ENCODE peak calls at places on chromosomes 5 and 9, in ten cellular contexts. Z is SK-N-SH, B is foreskin fibroblast, N is cardiac fibroblast, Y is lower leg skin, F is endothelial cell, L is tibial artery, G is OCI-LY7, T is retinal pigment epithelial cell, R is AG04449. U is an unnamed sample.

GRCh38 chr5:151156732-151157402 is 712 bp downstream of the ANXA6 start:
- DNase-seq in Z (peak; percentile 62), B (no peak), N (no peak), Y (no peak), F (peak; percentile 29), L (no peak), G (no peak), T (no peak), R (no peak), U (no peak)

GRCh38 chr9:91060520-91061343 is 259.1 kb downstream of the SYK start:
- DNase-seq in Z (no peak), B (peak; percentile 95), N (peak; percentile 99), Y (peak; percentile 87), F (no peak), L (no peak), G (no peak), T (peak; percentile 67), R (peak; percentile 92), U (peak; percentile 98)

GRCh38 chr5:172868924-172869565 is 35.0 kb downstream of the ERGIC1 start:
- DNase-seq in Z (peak; percentile 39), B (peak; percentile 93), N (peak; percentile 97), Y (peak; percentile 84), F (no peak), L (peak; percentile 97), G (no peak), T (peak; percentile 73), R (peak; percentile 72), U (peak; percentile 73)

GRCh38 chr9:130041648-130042405 is 1.2 kb downstream of the FNBP1 start:
- DNase-seq in Z (peak; percentile 70), B (peak; percentile 23), N (no peak), Y (no peak), F (peak; percentile 44), L (peak; percentile 69), G (no peak), T (no peak), R (no peak), U (no peak)

GRCh38 chr5:32170303-32171170 is 3.6 kb downstream of the GOLPH3 start:
- DNase-seq in Z (peak; percentile 45), B (peak; percentile 83), N (peak; percentile 69), Y (peak; percentile 12), F (no peak), L (no peak), G (no peak), T (no peak), R (peak; percentile 42), U (peak; percentile 88)

GRCh38 chr9:138011951-138012500 is 134.4 kb downstream of the CACNA1B start:
- DNase-seq in Z (no peak), B (no peak), N (no peak), Y (no peak), F (no peak), L (no peak), G (no peak), T (no peak), R (no peak), U (no peak)

GRCh38 chr5:172954277-172954676 is 4.9 kb upstream of the RPL26L1 start:
- DNase-seq in Z (no peak), B (no peak), N (no peak), Y (no peak), F (no peak), L (no peak), G (no peak), T (no peak), R (no peak), U (no peak)

GRCh38 chr9:136370687-136371530 is 2.6 kb downstream of the CARD9 start:
- DNase-seq in Z (no peak), B (no peak), N (peak; percentile 53), Y (no peak), F (no peak), L (no peak), G (no peak), T (no peak), R (no peak), U (no peak)

GRCh38 chr9:27528278-27528885 is 1.2 kb downstream of the MOB3B start:
- DNase-seq in Z (no peak), B (peak; percentile 39), N (peak; percentile 58), Y (peak; percentile 86), F (peak; percentile 75), L (peak; percentile 88), G (no peak), T (no peak), R (no peak), U (no peak)

GRCh38 chr5:142280066-142281011 is 44.5 kb downstream of the SPRY4 start:
- DNase-seq in Z (peak; percentile 47), B (no peak), N (peak; percentile 86), Y (peak; percentile 21), F (peak; percentile 68), L (peak; percentile 95), G (no peak), T (peak; percentile 19), R (no peak), U (no peak)

GRCh38 chr9:15738011-15738410 is 185.2 kb downstream of the CCDC171 start:
- DNase-seq in Z (no peak), B (peak; percentile 25), N (peak; percentile 69), Y (no peak), F (no peak), L (no peak), G (no peak), T (no peak), R (no peak), U (no peak)

DNA sequence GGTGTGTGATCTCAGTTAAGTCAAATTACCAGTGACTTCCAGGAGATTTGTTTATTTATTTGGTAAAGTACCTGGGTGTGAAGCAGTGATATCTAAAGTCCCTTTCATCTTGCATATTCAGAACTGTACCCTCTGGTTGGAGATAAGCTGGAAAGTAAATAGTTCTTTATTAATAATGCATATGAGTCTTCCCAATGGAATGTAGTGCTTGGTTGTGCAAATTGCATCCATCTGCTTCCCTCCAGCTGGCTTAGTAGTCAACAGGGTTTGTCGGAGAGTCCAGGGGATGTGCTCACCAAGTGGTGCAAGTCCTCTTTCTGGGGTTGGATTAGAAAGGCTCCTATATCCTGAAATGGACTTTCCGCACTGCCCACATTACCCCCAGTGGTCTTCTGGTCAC is 42.0 kb downstream of the TRPM3 start:
- DNase-seq in Z (no peak), B (peak; percentile 60), N (peak; percentile 33), Y (no peak), F (no peak), L (no peak), G (no peak), T (peak; percentile 4), R (peak; percentile 23), U (peak; percentile 7)
- TF ChIP-seq CTCF in Z (no peak), B (no peak), N (no peak), Y (no peak), F (no peak), L (no peak), G (no peak), T (no peak), R (no peak), U (no peak)

DNA sequence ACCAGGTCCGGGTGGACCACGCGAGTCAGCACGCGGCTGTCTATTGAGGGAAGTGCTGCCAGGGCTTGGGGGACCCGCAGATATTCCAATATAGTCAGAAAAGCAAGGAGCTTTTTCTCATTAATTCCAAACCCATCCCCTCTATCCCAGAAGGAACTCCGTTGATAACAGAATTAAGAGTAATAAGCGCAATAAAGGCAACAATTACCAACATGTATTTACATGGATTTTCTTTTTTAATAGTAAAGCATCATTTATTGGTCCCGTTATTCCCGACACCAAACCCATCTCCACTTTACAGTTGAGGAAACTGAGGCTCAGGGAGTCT is 7.7 kb downstream of the PHF19 start:
- DNase-seq in Z (no peak), B (no peak), N (no peak), Y (no peak), F (no peak), L (no peak), G (no peak), T (no peak), R (no peak), U (no peak)
- TF ChIP-seq CTCF in Z (no peak), B (no peak), N (no peak), Y (no peak), F (no peak), L (no peak), G (peak; percentile 29), T (no peak), R (no peak), U (no peak)

GRCh38 chr5:143955140-143955539 is 143.2 kb downstream of the HMHB1 start:
- DNase-seq in Z (peak; percentile 5), B (no peak), N (peak; percentile 60), Y (no peak), F (no peak), L (no peak), G (no peak), T (no peak), R (peak; percentile 37), U (no peak)

GRCh38 chr5:143952809-143953208 is 140.8 kb downstream of the HMHB1 start:
- DNase-seq in Z (no peak), B (no peak), N (no peak), Y (no peak), F (no peak), L (no peak), G (no peak), T (no peak), R (no peak), U (no peak)

GRCh38 chr5:143957455-143957854 is 145.5 kb downstream of the HMHB1 start:
- DNase-seq in Z (peak; percentile 9), B (no peak), N (peak; percentile 7), Y (no peak), F (no peak), L (no peak), G (no peak), T (no peak), R (no peak), U (no peak)
- TF ChIP-seq CTCF in Z (peak; percentile 52), B (peak; percentile 41), N (peak; percentile 54), Y (no peak), F (peak; percentile 60), L (no peak), G (peak; percentile 61), T (peak; percentile 53), R (no peak), U (peak; percentile 17)

DNA sequence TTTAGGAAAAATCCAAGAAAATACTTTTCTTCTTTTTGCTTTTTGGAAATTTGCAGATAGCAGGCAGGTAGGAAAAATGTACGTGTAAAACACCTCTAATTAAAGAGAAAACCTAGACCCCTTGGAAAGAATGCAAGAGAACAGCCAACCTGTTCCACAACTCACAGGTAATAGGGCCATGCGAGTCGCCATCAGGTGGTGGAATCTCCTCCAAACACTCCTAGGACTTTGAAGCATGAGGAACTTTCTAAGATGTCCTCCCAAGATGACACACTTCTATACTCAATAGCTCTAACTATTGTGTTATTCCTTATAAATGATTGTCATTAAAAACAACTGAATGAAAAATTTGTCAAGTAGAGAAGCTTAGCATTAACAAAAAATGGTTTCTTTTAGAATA is 174.0 kb downstream of the TMC1 start:
- DNase-seq in Z (no peak), B (no peak), N (no peak), Y (no peak), F (no peak), L (no peak), G (no peak), T (no peak), R (no peak), U (no peak)
- TF ChIP-seq CTCF in Z (no peak), B (no peak), N (no peak), Y (no peak), F (no peak), L (no peak), G (no peak), T (no peak), R (no peak), U (no peak)

DNA sequence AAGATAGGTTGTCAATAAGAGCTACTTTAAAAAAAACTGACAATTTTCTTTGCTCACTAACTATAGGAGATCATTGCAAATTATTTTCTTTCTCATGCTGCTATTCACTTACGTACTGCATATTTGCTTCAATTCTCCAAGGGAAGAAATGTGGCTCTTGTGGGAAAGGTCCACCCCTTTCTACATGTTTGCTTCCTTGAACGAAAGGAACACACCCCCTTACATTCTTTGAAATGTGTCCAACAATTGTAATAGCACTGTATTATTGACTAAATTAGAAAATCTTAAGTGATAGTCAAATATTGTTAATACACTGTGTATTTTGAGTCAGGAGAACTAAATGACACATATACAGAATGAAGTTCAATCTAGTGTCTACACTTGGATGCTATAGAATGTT is 5.2 kb downstream of the MEF2C start:
- DNase-seq in Z (no peak), B (no peak), N (peak; percentile 90), Y (no peak), F (no peak), L (no peak), G (no peak), T (no peak), R (no peak), U (no peak)
- TF ChIP-seq CTCF in Z (no peak), B (no peak), N (no peak), Y (no peak), F (no peak), L (no peak), G (no peak), T (no peak), R (no peak), U (no peak)